ENCODE peak calls at places on chromosomes 12 and 14, in five cellular contexts. H is A549, Z is WTC11, X is Right ventricle myocardium superior, V is pancreas. L is an unnamed sample.
A peak's percentile ranks its signal among the peaks of the same experiment; 100 is the strongest.

GRCh38 chr14:22821193-22822016 is 6.2 kb upstream of the SLC7A7 start:
- DNase-seq in Z (no peak), V (peak; percentile 69), H (peak; percentile 87), X (no peak), L (peak; percentile 28)

GRCh38 chr14:103056322-103057027 is 874 bp downstream of the CDC42BPB start:
- DNase-seq in Z (peak; percentile 60), V (peak; percentile 43), X (peak; percentile 88), H (peak; percentile 73), L (peak; percentile 69)

GRCh38 chr12:57334219-57334618 is 83.2 kb upstream of the STAC3 start:
- DNase-seq in Z (no peak), X (no peak), V (no peak), H (no peak), L (no peak)

GRCh38 chr12:20453756-20454310 is 85.5 kb downstream of the PDE3A start:
- DNase-seq in Z (no peak), X (no peak), H (no peak), V (no peak), L (no peak)

GRCh38 chr12:66942741-66943465 is 264.0 kb upstream of the GRIP1 start:
- DNase-seq in X (no peak), V (no peak), Z (peak; percentile 32), H (no peak), L (no peak)

GRCh38 chr14:77270361-77271112 is 469 bp downstream of the NGB start:
- DNase-seq in H (no peak), X (no peak), Z (peak; percentile 30), V (no peak), L (no peak)

GRCh38 chr12:64826234-64826633 is 1.8 kb downstream of the TBC1D30 start:
- DNase-seq in Z (peak; percentile 79), H (no peak), X (peak; percentile 67), V (no peak), L (peak; percentile 25)

GRCh38 chr14:36241183-36241582 is 64.7 kb upstream of the PTCSC3 start:
- DNase-seq in H (no peak), V (no peak), X (no peak), Z (no peak), L (no peak)